ENCODE peak calls at places on chromosomes 1 and 21, in ten cellular contexts. One of them, this sample, is unnamed.

GRCh38 chr1:14263671-14264070 is 334.8 kb upstream of the KAZN start:
- DNase-seq in osteocyte: no peak
- DNase-seq in psoas muscle: no peak
- DNase-seq in cardiac fibroblast: no peak
- DNase-seq in mammary epithelial cell: no peak
- DNase-seq in stomach: no peak
- DNase-seq in DND-41: no peak
- DNase-seq in GM23338: no peak
- DNase-seq in WERI-Rb-1: peak; percentile 56
- DNase-seq in fibroblast of lung: no peak
- DNase-seq in this sample: no peak

GRCh38 chr1:248807067-248807737 is 18.5 kb downstream of the SH3BP5L start:
- DNase-seq in osteocyte: no peak
- DNase-seq in psoas muscle: peak; percentile 75
- DNase-seq in cardiac fibroblast: peak; percentile 59
- DNase-seq in mammary epithelial cell: no peak
- DNase-seq in stomach: peak; percentile 67
- DNase-seq in DND-41: peak; percentile 57
- DNase-seq in GM23338: peak; percentile 83
- DNase-seq in WERI-Rb-1: peak; percentile 70
- DNase-seq in fibroblast of lung: peak; percentile 43
- DNase-seq in this sample: no peak

GRCh38 chr21:37384416-37384815 is 17.8 kb downstream of the DYRK1A start:
- DNase-seq in osteocyte: no peak
- DNase-seq in psoas muscle: no peak
- DNase-seq in cardiac fibroblast: no peak
- DNase-seq in mammary epithelial cell: no peak
- DNase-seq in stomach: no peak
- DNase-seq in DND-41: no peak
- DNase-seq in GM23338: no peak
- DNase-seq in WERI-Rb-1: no peak
- DNase-seq in fibroblast of lung: no peak
- DNase-seq in this sample: no peak

GRCh38 chr1:120179420-120180348 is 3.4 kb upstream of the SEC22B start:
- DNase-seq in osteocyte: peak; percentile 83
- DNase-seq in psoas muscle: no peak
- DNase-seq in cardiac fibroblast: peak; percentile 93
- DNase-seq in mammary epithelial cell: peak; percentile 24
- DNase-seq in stomach: no peak
- DNase-seq in DND-41: no peak
- DNase-seq in GM23338: peak; percentile 41
- DNase-seq in WERI-Rb-1: peak; percentile 48
- DNase-seq in fibroblast of lung: peak; percentile 93
- DNase-seq in this sample: peak; percentile 79

GRCh38 chr1:61120998-61121397 is 38.6 kb downstream of the NFIA start:
- DNase-seq in osteocyte: no peak
- DNase-seq in psoas muscle: no peak
- DNase-seq in cardiac fibroblast: peak; percentile 82
- DNase-seq in mammary epithelial cell: peak; percentile 20
- DNase-seq in stomach: no peak
- DNase-seq in DND-41: no peak
- DNase-seq in GM23338: no peak
- DNase-seq in WERI-Rb-1: no peak
- DNase-seq in fibroblast of lung: peak; percentile 65
- DNase-seq in this sample: no peak

GRCh38 chr1:156648496-156648895 is 6.6 kb downstream of the BCAN start:
- DNase-seq in osteocyte: no peak
- DNase-seq in psoas muscle: no peak
- DNase-seq in cardiac fibroblast: no peak
- DNase-seq in mammary epithelial cell: no peak
- DNase-seq in stomach: no peak
- DNase-seq in DND-41: no peak
- DNase-seq in GM23338: no peak
- DNase-seq in WERI-Rb-1: no peak
- DNase-seq in fibroblast of lung: no peak
- DNase-seq in this sample: no peak

GRCh38 chr1:207218512-207219352 is 102.7 kb upstream of the CD55 start:
- DNase-seq in osteocyte: no peak
- DNase-seq in psoas muscle: no peak
- DNase-seq in cardiac fibroblast: no peak
- DNase-seq in mammary epithelial cell: peak; percentile 54
- DNase-seq in stomach: peak; percentile 51
- DNase-seq in DND-41: no peak
- DNase-seq in GM23338: no peak
- DNase-seq in WERI-Rb-1: no peak
- DNase-seq in fibroblast of lung: no peak
- DNase-seq in this sample: no peak

GRCh38 chr1:178273707-178274410 is 180.0 kb downstream of the RASAL2 start:
- DNase-seq in osteocyte: no peak
- DNase-seq in psoas muscle: no peak
- DNase-seq in cardiac fibroblast: peak; percentile 51
- DNase-seq in mammary epithelial cell: peak; percentile 57
- DNase-seq in stomach: no peak
- DNase-seq in DND-41: no peak
- DNase-seq in GM23338: no peak
- DNase-seq in WERI-Rb-1: no peak
- DNase-seq in fibroblast of lung: no peak
- DNase-seq in this sample: peak; percentile 55

GRCh38 chr1:118933051-118933781 is 54.9 kb downstream of the TBX15 start:
- DNase-seq in osteocyte: no peak
- DNase-seq in psoas muscle: no peak
- DNase-seq in cardiac fibroblast: no peak
- DNase-seq in mammary epithelial cell: no peak
- DNase-seq in stomach: no peak
- DNase-seq in DND-41: no peak
- DNase-seq in GM23338: no peak
- DNase-seq in WERI-Rb-1: no peak
- DNase-seq in fibroblast of lung: no peak
- DNase-seq in this sample: no peak

GRCh38 chr1:6632588-6633514 is 8.2 kb downstream of the THAP3 start:
- DNase-seq in osteocyte: no peak
- DNase-seq in psoas muscle: no peak
- DNase-seq in cardiac fibroblast: no peak
- DNase-seq in mammary epithelial cell: no peak
- DNase-seq in stomach: no peak
- DNase-seq in DND-41: no peak
- DNase-seq in GM23338: no peak
- DNase-seq in WERI-Rb-1: no peak
- DNase-seq in fibroblast of lung: no peak
- DNase-seq in this sample: no peak

GRCh38 chr1:221228594-221228993 is 349.4 kb downstream of the HLX start:
- DNase-seq in osteocyte: no peak
- DNase-seq in psoas muscle: no peak
- DNase-seq in cardiac fibroblast: no peak
- DNase-seq in mammary epithelial cell: no peak
- DNase-seq in stomach: no peak
- DNase-seq in DND-41: no peak
- DNase-seq in GM23338: peak; percentile 71
- DNase-seq in WERI-Rb-1: no peak
- DNase-seq in fibroblast of lung: no peak
- DNase-seq in this sample: no peak

GRCh38 chr1:31781138-31782065 is 17.3 kb upstream of the ADGRB2 start:
- DNase-seq in osteocyte: no peak
- DNase-seq in psoas muscle: peak; percentile 57
- DNase-seq in cardiac fibroblast: no peak
- DNase-seq in mammary epithelial cell: no peak
- DNase-seq in stomach: no peak
- DNase-seq in DND-41: no peak
- DNase-seq in GM23338: no peak
- DNase-seq in WERI-Rb-1: peak; percentile 79
- DNase-seq in fibroblast of lung: no peak
- DNase-seq in this sample: no peak

GRCh38 chr1:69320679-69321310 is 246.9 kb upstream of the LRRC7 start:
- DNase-seq in osteocyte: no peak
- DNase-seq in psoas muscle: no peak
- DNase-seq in cardiac fibroblast: no peak
- DNase-seq in mammary epithelial cell: no peak
- DNase-seq in stomach: no peak
- DNase-seq in DND-41: no peak
- DNase-seq in GM23338: no peak
- DNase-seq in WERI-Rb-1: no peak
- DNase-seq in fibroblast of lung: no peak
- DNase-seq in this sample: no peak

GRCh38 chr1:7515175-7515574 is 255.9 kb upstream of the VAMP3 start:
- DNase-seq in osteocyte: no peak
- DNase-seq in psoas muscle: peak; percentile 26
- DNase-seq in cardiac fibroblast: no peak
- DNase-seq in mammary epithelial cell: no peak
- DNase-seq in stomach: no peak
- DNase-seq in DND-41: no peak
- DNase-seq in GM23338: no peak
- DNase-seq in WERI-Rb-1: no peak
- DNase-seq in fibroblast of lung: no peak
- DNase-seq in this sample: no peak

GRCh38 chr1:158496379-158496778 is 24.4 kb downstream of the OR10R2 start:
- DNase-seq in osteocyte: no peak
- DNase-seq in psoas muscle: no peak
- DNase-seq in cardiac fibroblast: peak; percentile 14
- DNase-seq in mammary epithelial cell: peak; percentile 2
- DNase-seq in stomach: no peak
- DNase-seq in DND-41: peak; percentile 51
- DNase-seq in GM23338: peak; percentile 71
- DNase-seq in WERI-Rb-1: no peak
- DNase-seq in fibroblast of lung: no peak
- DNase-seq in this sample: no peak
- TF ChIP-seq CTCF in osteocyte: no peak
- TF ChIP-seq CTCF in psoas muscle: no peak
- TF ChIP-seq CTCF in cardiac fibroblast: no peak
- TF ChIP-seq CTCF in mammary epithelial cell: peak; percentile 37
- TF ChIP-seq CTCF in stomach: no peak
- TF ChIP-seq CTCF in DND-41: peak; percentile 88
- TF ChIP-seq CTCF in GM23338: peak; percentile 74
- TF ChIP-seq CTCF in WERI-Rb-1: no peak
- TF ChIP-seq CTCF in fibroblast of lung: no peak
- TF ChIP-seq CTCF in this sample: no peak

DNA sequence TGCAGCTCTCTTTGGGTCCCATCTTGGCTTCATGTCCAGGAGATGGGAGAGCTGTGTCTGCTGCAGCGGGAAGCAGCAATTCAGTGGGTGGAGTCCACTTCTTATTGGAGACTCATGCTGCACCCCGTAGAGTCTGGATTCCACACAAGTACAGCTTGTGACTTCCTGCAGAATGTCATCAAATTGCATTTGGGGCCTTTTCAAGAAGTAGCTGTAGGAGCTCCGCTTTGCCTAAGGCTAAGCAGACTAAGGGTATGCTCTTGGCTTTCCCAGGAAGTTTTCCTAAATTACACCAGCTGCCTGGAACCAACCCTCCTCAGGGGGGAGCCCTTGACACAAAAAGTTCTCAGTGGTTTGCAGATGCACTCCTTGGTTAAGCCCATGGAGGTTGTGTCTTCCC is 5.7 kb upstream of the MOB3C start:
- DNase-seq in osteocyte: no peak
- DNase-seq in psoas muscle: no peak
- DNase-seq in cardiac fibroblast: peak; percentile 55
- DNase-seq in mammary epithelial cell: peak; percentile 40
- DNase-seq in stomach: peak; percentile 56
- DNase-seq in DND-41: no peak
- DNase-seq in GM23338: peak; percentile 76
- DNase-seq in WERI-Rb-1: no peak
- DNase-seq in fibroblast of lung: peak; percentile 56
- DNase-seq in this sample: peak; percentile 75
- TF ChIP-seq CTCF in osteocyte: peak; percentile 67
- TF ChIP-seq CTCF in psoas muscle: peak; percentile 51
- TF ChIP-seq CTCF in cardiac fibroblast: peak; percentile 52
- TF ChIP-seq CTCF in mammary epithelial cell: peak; percentile 71
- TF ChIP-seq CTCF in stomach: peak; percentile 54
- TF ChIP-seq CTCF in DND-41: peak; percentile 54
- TF ChIP-seq CTCF in GM23338: peak; percentile 82
- TF ChIP-seq CTCF in WERI-Rb-1: peak; percentile 31
- TF ChIP-seq CTCF in fibroblast of lung: peak; percentile 65
- TF ChIP-seq CTCF in this sample: peak; percentile 79

DNA sequence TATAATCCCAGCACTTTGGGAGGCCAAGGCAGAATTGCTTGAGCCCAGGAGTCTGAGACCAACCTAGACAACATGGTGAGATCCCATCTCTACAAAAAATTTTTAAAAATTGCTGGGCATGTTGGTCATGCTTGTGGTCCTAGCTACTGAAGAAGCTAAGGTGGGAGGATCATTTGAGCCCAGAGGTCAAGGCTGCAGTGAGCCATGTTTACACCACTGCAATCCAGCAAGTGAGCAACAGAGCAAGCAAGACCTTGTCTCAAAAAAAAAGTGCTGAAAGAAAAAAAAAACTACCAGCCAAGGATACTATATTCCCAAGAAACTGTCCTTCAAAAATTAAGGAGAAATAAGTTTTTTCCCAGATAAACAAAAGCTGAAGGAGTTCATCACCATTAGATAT is 78.1 kb downstream of the SH3GLB1 start:
- DNase-seq in osteocyte: no peak
- DNase-seq in psoas muscle: no peak
- DNase-seq in cardiac fibroblast: no peak
- DNase-seq in mammary epithelial cell: no peak
- DNase-seq in stomach: no peak
- DNase-seq in DND-41: no peak
- DNase-seq in GM23338: no peak
- DNase-seq in WERI-Rb-1: no peak
- DNase-seq in fibroblast of lung: no peak
- DNase-seq in this sample: no peak
- TF ChIP-seq CTCF in osteocyte: no peak
- TF ChIP-seq CTCF in psoas muscle: no peak
- TF ChIP-seq CTCF in cardiac fibroblast: no peak
- TF ChIP-seq CTCF in mammary epithelial cell: no peak
- TF ChIP-seq CTCF in stomach: no peak
- TF ChIP-seq CTCF in DND-41: no peak
- TF ChIP-seq CTCF in GM23338: no peak
- TF ChIP-seq CTCF in WERI-Rb-1: no peak
- TF ChIP-seq CTCF in fibroblast of lung: no peak
- TF ChIP-seq CTCF in this sample: no peak

GRCh38 chr1:90720137-90720636 is 3.1 kb upstream of the BARHL2 start:
- DNase-seq in osteocyte: no peak
- DNase-seq in psoas muscle: no peak
- DNase-seq in cardiac fibroblast: no peak
- DNase-seq in mammary epithelial cell: no peak
- DNase-seq in stomach: no peak
- DNase-seq in DND-41: no peak
- DNase-seq in GM23338: no peak
- DNase-seq in WERI-Rb-1: no peak
- DNase-seq in fibroblast of lung: no peak
- DNase-seq in this sample: no peak

GRCh38 chr1:90719321-90720136 is 2.4 kb upstream of the BARHL2 start:
- DNase-seq in osteocyte: no peak
- DNase-seq in psoas muscle: no peak
- DNase-seq in cardiac fibroblast: no peak
- DNase-seq in mammary epithelial cell: no peak
- DNase-seq in stomach: no peak
- DNase-seq in DND-41: no peak
- DNase-seq in GM23338: peak; percentile 62
- DNase-seq in WERI-Rb-1: no peak
- DNase-seq in fibroblast of lung: no peak
- DNase-seq in this sample: no peak

GRCh38 chr1:90723561-90724108 is 6.5 kb upstream of the BARHL2 start:
- DNase-seq in osteocyte: no peak
- DNase-seq in psoas muscle: no peak
- DNase-seq in cardiac fibroblast: no peak
- DNase-seq in mammary epithelial cell: no peak
- DNase-seq in stomach: no peak
- DNase-seq in DND-41: no peak
- DNase-seq in GM23338: peak; percentile 95
- DNase-seq in WERI-Rb-1: peak; percentile 54
- DNase-seq in fibroblast of lung: no peak
- DNase-seq in this sample: no peak

GRCh38 chr1:90722874-90723273 is 5.8 kb upstream of the BARHL2 start:
- DNase-seq in osteocyte: no peak
- DNase-seq in psoas muscle: no peak
- DNase-seq in cardiac fibroblast: no peak
- DNase-seq in mammary epithelial cell: no peak
- DNase-seq in stomach: no peak
- DNase-seq in DND-41: no peak
- DNase-seq in GM23338: no peak
- DNase-seq in WERI-Rb-1: no peak
- DNase-seq in fibroblast of lung: no peak
- DNase-seq in this sample: no peak

GRCh38 chr1:90721210-90722194 is 4.4 kb upstream of the BARHL2 start:
- DNase-seq in osteocyte: no peak
- DNase-seq in psoas muscle: no peak
- DNase-seq in cardiac fibroblast: peak; percentile 66
- DNase-seq in mammary epithelial cell: peak; percentile 41
- DNase-seq in stomach: peak; percentile 48
- DNase-seq in DND-41: peak; percentile 78
- DNase-seq in GM23338: peak; percentile 91
- DNase-seq in WERI-Rb-1: peak; percentile 68
- DNase-seq in fibroblast of lung: peak; percentile 60
- DNase-seq in this sample: peak; percentile 42
- TF ChIP-seq CTCF in osteocyte: peak; percentile 75
- TF ChIP-seq CTCF in psoas muscle: peak; percentile 68
- TF ChIP-seq CTCF in cardiac fibroblast: peak; percentile 94
- TF ChIP-seq CTCF in mammary epithelial cell: peak; percentile 89
- TF ChIP-seq CTCF in stomach: no peak
- TF ChIP-seq CTCF in DND-41: peak; percentile 94
- TF ChIP-seq CTCF in GM23338: peak; percentile 84
- TF ChIP-seq CTCF in WERI-Rb-1: peak; percentile 85
- TF ChIP-seq CTCF in fibroblast of lung: peak; percentile 98
- TF ChIP-seq CTCF in this sample: peak; percentile 93

This sample was measured in HFFc6.